ENCODE peak calls at places on chromosomes 1 and 21, in ten cellular contexts. U is GM12865, R is IMR-90, E is fibroblast of the aortic adventitia, P is NB4, J is suprapubic skin, D is cardiac muscle cell, N is breast epithelium, Q is A549, G is mucosa of descending colon. Z is an unnamed sample.

GRCh38 chr1:1197551-1198422 is 8.6 kb downstream of the TNFRSF18 start:
- DNase-seq in U (no peak), R (no peak), E (no peak), P (no peak), J (peak), D (no peak), N (no peak), Q (no peak), G (no peak), Z (peak)

GRCh38 chr21:18608226-18608625 is 204.6 kb upstream of the TMPRSS15 start:
- DNase-seq in U (no peak), R (no peak), E (no peak), P (no peak), J (no peak), D (no peak), N (no peak), Q (no peak), G (no peak), Z (no peak)

GRCh38 chr1:162168261-162168660 is 98.8 kb downstream of the NOS1AP start:
- DNase-seq in U (no peak), R (no peak), E (no peak), P (no peak), J (no peak), D (no peak), N (peak), Q (no peak), G (peak), Z (no peak)

GRCh38 chr1:76474922-76475321 is 392.4 kb upstream of the ST6GALNAC5 start:
- DNase-seq in U (no peak), R (no peak), E (no peak), P (no peak), J (no peak), D (no peak), N (no peak), Q (no peak), G (no peak), Z (no peak)

GRCh38 chr21:42471206-42471605 is 24.8 kb downstream of the RSPH1 start:
- DNase-seq in U (no peak), R (no peak), E (no peak), P (no peak), J (no peak), D (no peak), N (no peak), Q (no peak), G (no peak), Z (no peak)

GRCh38 chr1:205588691-205589445 is 42.9 kb downstream of the ELK4 start:
- DNase-seq in U (peak), R (peak), E (peak), P (peak), J (peak), D (peak), N (no peak), Q (no peak), G (peak), Z (peak)

GRCh38 chr1:201254625-201255469 is 28.5 kb upstream of the PKP1 start:
- DNase-seq in U (peak), R (no peak), E (peak), P (peak), J (peak), D (peak), N (peak), Q (peak), G (peak), Z (peak)

GRCh38 chr21:35203093-35204021 is 154.3 kb upstream of the RUNX1 start:
- DNase-seq in U (no peak), R (peak), E (peak), P (no peak), J (no peak), D (no peak), N (no peak), Q (no peak), G (no peak), Z (no peak)

GRCh38 chr1:47333578-47333921 is at the start of gene CMPK1:
- DNase-seq in U (peak), R (peak), E (peak), P (peak), J (peak), D (peak), N (peak), Q (peak), G (peak), Z (peak)
- TF ChIP-seq CTCF in U (no peak), R (peak), E (peak), P (peak), J (no peak), D (peak), N (no peak), Q (no peak), G (no peak), Z (no peak)

GRCh38 chr21:25806053-25806452 is 71.3 kb downstream of the GABPA start:
- DNase-seq in U (no peak), R (no peak), E (no peak), P (no peak), J (no peak), D (no peak), N (no peak), Q (no peak), G (no peak), Z (no peak)

DNA sequence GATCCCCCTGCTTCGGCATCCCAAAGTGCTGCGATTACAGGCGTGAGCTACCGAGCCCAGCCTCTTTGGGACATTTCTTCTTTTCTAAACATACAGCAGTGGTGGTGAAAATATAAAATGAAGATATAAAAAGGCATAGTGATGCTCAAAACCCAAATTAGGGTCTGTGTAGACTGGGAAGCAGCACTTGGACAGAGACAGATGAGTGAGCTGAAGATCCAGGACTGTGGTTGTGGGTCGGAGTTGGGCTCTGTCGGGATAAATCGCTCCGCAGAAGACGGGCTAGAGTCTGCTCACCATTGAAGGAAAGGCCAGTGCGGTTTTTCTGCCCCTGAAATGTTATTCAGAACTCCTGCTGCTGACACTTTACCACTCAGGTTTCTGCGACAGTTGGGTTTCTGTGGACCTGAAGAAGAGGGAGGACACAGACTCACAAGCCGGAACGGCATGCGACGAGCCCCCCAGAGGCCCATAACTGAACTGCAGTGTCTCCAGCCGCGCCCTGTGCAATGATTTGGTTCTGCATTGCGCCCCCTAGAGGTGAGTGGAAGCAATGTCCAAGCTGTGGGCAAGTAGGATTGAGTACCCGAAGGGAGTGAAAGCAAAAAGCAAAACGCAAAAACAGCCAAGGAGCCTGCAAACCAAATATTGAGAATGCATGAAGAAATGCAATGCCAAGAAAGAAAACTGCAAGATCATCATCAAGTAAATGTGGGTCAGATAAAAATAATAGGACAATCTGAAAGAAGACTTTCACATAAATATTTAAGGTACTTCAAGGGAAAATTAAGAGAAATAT is 66.6 kb downstream of the GABPA start:
- DNase-seq in U (peak), R (peak), E (peak), P (peak), J (peak), D (peak), N (peak), Q (peak), G (peak), Z (peak)
- TF ChIP-seq CTCF in U (peak), R (peak), E (peak), P (peak), J (peak), D (peak), N (peak), Q (peak), G (peak), Z (peak)

DNA sequence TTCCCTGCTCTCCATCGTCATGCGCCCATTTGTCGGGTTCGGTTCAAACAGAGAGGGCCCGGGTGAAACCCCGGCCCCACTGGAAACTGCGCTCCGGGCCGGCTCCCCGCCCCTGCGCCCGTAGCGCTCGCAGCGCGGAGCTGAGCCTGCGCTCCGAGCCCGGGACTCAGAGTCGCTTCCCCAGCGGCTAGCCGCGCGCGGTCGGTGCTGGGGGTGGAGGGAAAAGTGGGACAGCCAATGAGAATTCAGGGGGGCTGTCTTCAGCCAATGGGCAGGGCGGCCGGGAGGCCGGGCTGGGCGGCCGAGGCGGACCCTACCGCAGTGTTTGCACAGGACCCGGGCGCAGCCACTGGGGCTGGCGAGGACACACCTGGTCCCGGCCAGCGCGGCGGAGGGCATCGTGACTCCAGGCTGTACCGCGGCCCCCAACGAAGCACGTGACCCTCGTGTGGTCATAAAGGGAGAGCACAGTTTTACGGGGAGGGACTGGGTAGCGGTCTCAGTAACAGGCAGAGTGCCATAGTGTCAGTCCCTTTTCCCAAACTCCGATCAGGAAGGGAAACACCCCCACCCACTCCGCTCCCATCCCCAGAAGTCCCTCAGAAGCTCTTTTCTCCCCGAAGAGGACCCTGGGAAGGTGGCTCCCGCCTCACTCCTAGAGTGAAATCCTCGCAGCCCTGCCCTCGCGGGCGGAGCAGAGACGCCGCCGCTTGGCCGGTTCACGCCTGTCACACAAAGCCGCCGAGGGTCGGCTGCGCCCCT is at the start of gene INKA2:
- DNase-seq in U (peak), R (peak), E (peak), P (peak), J (peak), D (peak), N (peak), Q (peak), G (peak), Z (peak)
- TF ChIP-seq CTCF in U (no peak), R (no peak), E (no peak), P (no peak), J (no peak), D (no peak), N (no peak), Q (no peak), G (no peak), Z (no peak)

GRCh38 chr1:151048645-151049032 is 1.1 kb downstream of the C1orf56 start:
- DNase-seq in U (no peak), R (no peak), E (no peak), P (no peak), J (no peak), D (no peak), N (no peak), Q (no peak), G (no peak), Z (no peak)
- TF ChIP-seq CTCF in U (no peak), R (no peak), E (no peak), P (no peak), J (peak), D (peak), N (peak), Q (no peak), G (no peak), Z (no peak)

GRCh38 chr21:44929799-44930542 is 9.3 kb upstream of the ITGB2 start:
- DNase-seq in U (peak), R (no peak), E (no peak), P (no peak), J (no peak), D (no peak), N (no peak), Q (no peak), G (no peak), Z (no peak)

GRCh38 chr21:44926364-44927101 is 5.8 kb upstream of the ITGB2 start:
- DNase-seq in U (peak), R (peak), E (peak), P (no peak), J (no peak), D (no peak), N (no peak), Q (no peak), G (no peak), Z (no peak)

GRCh38 chr21:44929242-44929798 is 8.6 kb upstream of the ITGB2 start:
- DNase-seq in U (peak), R (no peak), E (no peak), P (no peak), J (no peak), D (no peak), N (no peak), Q (no peak), G (no peak), Z (no peak)

GRCh38 chr21:44927259-44927586 is 6.5 kb upstream of the ITGB2 start:
- DNase-seq in U (no peak), R (no peak), E (no peak), P (no peak), J (no peak), D (no peak), N (no peak), Q (no peak), G (no peak), Z (no peak)

GRCh38 chr21:44927587-44928461 is 7.1 kb upstream of the ITGB2 start:
- DNase-seq in U (peak), R (peak), E (peak), P (peak), J (no peak), D (no peak), N (no peak), Q (peak), G (peak), Z (no peak)
- TF ChIP-seq CTCF in U (no peak), R (no peak), E (peak), P (no peak), J (no peak), D (peak), N (no peak), Q (no peak), G (no peak), Z (no peak)

GRCh38 chr1:33327587-33328325 is 6.9 kb upstream of the A3GALT2 start:
- DNase-seq in U (no peak), R (peak), E (peak), P (peak), J (peak), D (no peak), N (peak), Q (no peak), G (peak), Z (no peak)
- TF ChIP-seq CTCF in U (no peak), R (no peak), E (peak), P (no peak), J (no peak), D (no peak), N (no peak), Q (no peak), G (no peak), Z (no peak)

DNA sequence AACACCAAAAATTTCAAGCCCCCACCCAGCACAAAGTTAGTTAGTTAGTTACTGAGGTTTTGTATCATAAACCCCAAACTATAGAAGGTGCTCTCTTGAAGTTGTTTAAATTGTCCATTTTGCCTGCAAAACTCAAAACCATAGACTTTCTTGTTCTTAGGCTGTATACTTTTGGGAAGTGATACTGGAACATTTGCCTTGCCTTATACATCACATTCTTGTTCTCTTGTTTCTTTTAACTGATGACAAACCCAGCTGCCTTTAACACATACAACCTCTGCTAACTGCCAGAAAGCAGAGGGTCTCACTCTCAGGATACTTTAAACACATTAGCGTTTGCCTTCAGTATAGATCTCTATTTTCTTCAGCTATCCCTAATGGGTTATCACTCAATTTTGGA is 570.5 kb downstream of the MRPL39 start:
- DNase-seq in U (no peak), R (no peak), E (no peak), P (no peak), J (no peak), D (no peak), N (no peak), Q (no peak), G (no peak), Z (no peak)
- TF ChIP-seq CTCF in U (no peak), R (no peak), E (no peak), P (no peak), J (no peak), D (no peak), N (no peak), Q (no peak), G (no peak), Z (no peak)

Z was measured in endothelial cell.